ENCODE peak calls at places on chromosome 11, in eight cellular contexts. One of them, this sample, is unnamed.
A peak's percentile ranks its signal among the peaks of the same experiment; 100 is the strongest.

GRCh38 chr11:36449566-36450390 is 60.3 kb downstream of the TRAF6 start:
- DNase-seq in NCI-H748 treated with DMSO at 0.1 percent for 48 hours: no peak
- DNase-seq in astrocyte of the hippocampus: peak; percentile 75
- DNase-seq in NCI-H510A treated with DMSO at 0.1 percent for 48 hours: no peak
- DNase-seq in AML-193: no peak
- DNase-seq in GM12865: peak; percentile 20
- DNase-seq in endothelial cell of umbilical vein: no peak
- DNase-seq in T-helper 2 cell: no peak
- DNase-seq in this sample: no peak

GRCh38 chr11:103545551-103545950 is 436.3 kb downstream of the DYNC2H1 start:
- DNase-seq in endothelial cell of umbilical vein: no peak
- DNase-seq in T-helper 2 cell: no peak
- DNase-seq in NCI-H748 treated with DMSO at 0.1 percent for 48 hours: no peak
- DNase-seq in NCI-H510A treated with DMSO at 0.1 percent for 48 hours: no peak
- DNase-seq in astrocyte of the hippocampus: no peak
- DNase-seq in AML-193: no peak
- DNase-seq in GM12865: no peak
- DNase-seq in this sample: no peak

GRCh38 chr11:11558352-11558751 is 63.5 kb downstream of the GALNT18 start:
- DNase-seq in astrocyte of the hippocampus: no peak
- DNase-seq in NCI-H510A treated with DMSO at 0.1 percent for 48 hours: peak; percentile 22
- DNase-seq in AML-193: no peak
- DNase-seq in GM12865: no peak
- DNase-seq in endothelial cell of umbilical vein: no peak
- DNase-seq in T-helper 2 cell: no peak
- DNase-seq in NCI-H748 treated with DMSO at 0.1 percent for 48 hours: no peak
- DNase-seq in this sample: no peak

GRCh38 chr11:96114178-96115070 is 190.5 kb upstream of the MTMR2 start:
- DNase-seq in GM12865: peak; percentile 41
- DNase-seq in AML-193: no peak
- DNase-seq in endothelial cell of umbilical vein: no peak
- DNase-seq in astrocyte of the hippocampus: no peak
- DNase-seq in NCI-H748 treated with DMSO at 0.1 percent for 48 hours: no peak
- DNase-seq in T-helper 2 cell: no peak
- DNase-seq in NCI-H510A treated with DMSO at 0.1 percent for 48 hours: no peak
- DNase-seq in this sample: no peak

GRCh38 chr11:1305063-1305495 is 4.4 kb downstream of the TOLLIP start:
- DNase-seq in endothelial cell of umbilical vein: no peak
- DNase-seq in AML-193: no peak
- DNase-seq in GM12865: no peak
- DNase-seq in astrocyte of the hippocampus: no peak
- DNase-seq in NCI-H510A treated with DMSO at 0.1 percent for 48 hours: no peak
- DNase-seq in T-helper 2 cell: no peak
- DNase-seq in NCI-H748 treated with DMSO at 0.1 percent for 48 hours: no peak
- DNase-seq in this sample: no peak

GRCh38 chr11:8290122-8290810 is 26.6 kb upstream of the LMO1 start:
- DNase-seq in T-helper 2 cell: no peak
- DNase-seq in NCI-H510A treated with DMSO at 0.1 percent for 48 hours: peak; percentile 51
- DNase-seq in endothelial cell of umbilical vein: no peak
- DNase-seq in GM12865: no peak
- DNase-seq in AML-193: no peak
- DNase-seq in astrocyte of the hippocampus: no peak
- DNase-seq in NCI-H748 treated with DMSO at 0.1 percent for 48 hours: peak; percentile 73
- DNase-seq in this sample: no peak

GRCh38 chr11:119081682-119082081 is 3.0 kb upstream of the HMBS start:
- DNase-seq in T-helper 2 cell: no peak
- DNase-seq in NCI-H510A treated with DMSO at 0.1 percent for 48 hours: no peak
- DNase-seq in astrocyte of the hippocampus: no peak
- DNase-seq in endothelial cell of umbilical vein: no peak
- DNase-seq in NCI-H748 treated with DMSO at 0.1 percent for 48 hours: no peak
- DNase-seq in AML-193: no peak
- DNase-seq in GM12865: no peak
- DNase-seq in this sample: no peak

GRCh38 chr11:38153985-38154384 is 1555.9 kb upstream of the RAG2 start:
- DNase-seq in NCI-H510A treated with DMSO at 0.1 percent for 48 hours: no peak
- DNase-seq in endothelial cell of umbilical vein: no peak
- DNase-seq in GM12865: no peak
- DNase-seq in NCI-H748 treated with DMSO at 0.1 percent for 48 hours: no peak
- DNase-seq in T-helper 2 cell: no peak
- DNase-seq in astrocyte of the hippocampus: no peak
- DNase-seq in AML-193: no peak
- DNase-seq in this sample: no peak